ENCODE peak calls at places on chromosome 1, in five cellular contexts. D, W, J, A and G are unnamed samples.

GRCh38 chr1:35031103-35031452 is 667 bp downstream of the ZMYM6 start:
- DNase-seq in D (no peak), W (no peak), J (peak), A (no peak), G (no peak)

GRCh38 chr1:113608371-113608770 is 150.9 kb downstream of the PHTF1 start:
- DNase-seq in D (no peak), W (no peak), J (no peak), A (no peak), G (no peak)

GRCh38 chr1:212979340-212980122 is 29.2 kb downstream of the VASH2 start:
- DNase-seq in D (peak), W (no peak), J (no peak), A (no peak), G (no peak)

GRCh38 chr1:209249785-209250441 is 333.6 kb upstream of the CAMK1G start:
- DNase-seq in D (no peak), W (no peak), J (no peak), A (no peak), G (no peak)

GRCh38 chr1:156074661-156075060 is 7.6 kb downstream of the MEX3A start:
- DNase-seq in D (no peak), W (no peak), J (no peak), A (no peak), G (no peak)

GRCh38 chr1:40204855-40205254 is 42.9 kb upstream of the TMCO2 start:
- DNase-seq in D (no peak), W (no peak), J (no peak), A (no peak), G (no peak)

GRCh38 chr1:2777428-2778219 is 23.9 kb downstream of the TTC34 start:
- DNase-seq in D (peak), W (no peak), J (no peak), A (no peak), G (no peak)

GRCh38 chr1:218436346-218436745 is 91.2 kb downstream of the TGFB2 start:
- DNase-seq in D (no peak), W (no peak), J (no peak), A (no peak), G (no peak)

GRCh38 chr1:222331765-222332164 is 216.1 kb downstream of the HHIPL2 start:
- DNase-seq in D (no peak), W (no peak), J (no peak), A (peak), G (no peak)

GRCh38 chr1:37793773-37794371 is at the start of gene MANEAL:
- DNase-seq in D (peak), W (no peak), J (peak), A (no peak), G (no peak)

GRCh38 chr1:179143332-179143731 is 61.5 kb downstream of the TOR3A start:
- DNase-seq in D (no peak), W (peak), J (no peak), A (peak), G (peak)

GRCh38 chr1:36824390-36824861 is 209.9 kb downstream of the GRIK3 start:
- DNase-seq in D (no peak), W (no peak), J (peak), A (no peak), G (no peak)

GRCh38 chr1:158101944-158102343 is 78.8 kb upstream of the CD1D start:
- DNase-seq in D (no peak), W (no peak), J (no peak), A (peak), G (peak)

GRCh38 chr1:18569811-18570545 is 60.7 kb upstream of the PAX7 start:
- DNase-seq in D (no peak), W (no peak), J (no peak), A (no peak), G (no peak)
- TF ChIP-seq CTCF in D (no peak), W (no peak), J (no peak), A (no peak), G (no peak)

GRCh38 chr1:57966340-57966739 is 542.5 kb upstream of the DAB1 start:
- DNase-seq in D (no peak), W (no peak), J (no peak), A (no peak), G (no peak)
- TF ChIP-seq CTCF in D (no peak), W (no peak), J (no peak), A (no peak), G (no peak)

DNA sequence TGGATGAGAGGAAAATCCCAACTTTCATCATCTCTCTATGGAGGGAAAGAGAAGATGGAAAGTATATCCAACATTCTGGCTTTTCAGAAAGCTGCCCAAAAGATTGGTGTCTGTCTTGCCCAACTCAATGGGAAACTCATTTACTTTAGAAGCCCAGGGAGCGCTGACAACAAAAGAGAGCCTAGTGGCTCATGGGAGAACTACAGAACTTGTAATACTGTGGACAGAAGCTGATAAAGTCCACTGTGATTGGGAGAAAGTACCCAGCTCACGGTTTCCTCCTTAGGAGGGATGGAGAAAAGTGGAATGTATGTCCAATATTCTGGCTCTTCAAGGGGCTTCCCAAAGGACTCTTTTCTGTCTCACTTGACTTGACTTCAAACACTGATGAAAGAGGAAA is 66.0 kb downstream of the RGS21 start:
- DNase-seq in D (no peak), W (no peak), J (no peak), A (no peak), G (no peak)
- TF ChIP-seq CTCF in D (no peak), W (no peak), J (no peak), A (no peak), G (no peak)

GRCh38 chr1:91897016-91897415 is 11.1 kb upstream of the TGFBR3 start:
- DNase-seq in D (no peak), W (no peak), J (no peak), A (no peak), G (no peak)
- TF ChIP-seq CTCF in D (no peak), W (no peak), J (no peak), A (no peak), G (no peak)

DNA sequence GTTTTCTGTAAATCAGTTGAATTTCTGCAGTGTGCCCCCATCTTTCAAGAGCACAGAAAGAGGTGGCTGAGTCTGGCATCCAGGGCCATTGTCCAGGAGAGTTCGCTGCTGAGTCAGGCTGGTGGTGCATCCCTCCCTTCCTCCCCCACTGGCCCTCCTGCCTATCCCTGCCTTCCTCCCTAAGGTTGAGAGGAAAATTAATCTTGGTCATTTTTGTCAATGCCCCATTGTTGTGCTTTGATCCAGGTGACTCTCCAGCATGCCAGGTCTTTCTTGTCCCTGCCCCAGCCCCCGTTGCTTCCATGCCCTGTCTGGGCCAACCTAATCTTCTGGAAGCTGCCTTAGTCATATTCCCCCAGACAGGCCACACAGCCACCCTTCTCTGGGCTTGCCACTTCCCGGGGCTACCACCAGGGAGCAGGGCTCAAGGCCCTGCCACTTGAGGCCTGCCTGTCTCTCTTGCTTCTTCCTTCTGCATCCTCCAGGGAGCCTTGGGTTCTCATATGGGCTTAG is 26.6 kb downstream of the PROK1 start:
- DNase-seq in D (no peak), W (no peak), J (no peak), A (no peak), G (no peak)
- TF ChIP-seq CTCF in D (no peak), W (no peak), J (no peak), A (peak), G (peak)

GRCh38 chr1:162564762-162565218 is 3.3 kb downstream of the UAP1 start:
- DNase-seq in D (no peak), W (no peak), J (no peak), A (no peak), G (no peak)
- TF ChIP-seq CTCF in D (no peak), W (no peak), J (no peak), A (no peak), G (no peak)

GRCh38 chr1:204114606-204115005 is 37.2 kb downstream of the ETNK2 start:
- DNase-seq in D (no peak), W (no peak), J (no peak), A (no peak), G (no peak)

GRCh38 chr1:204115128-204115527 is 36.7 kb downstream of the ETNK2 start:
- DNase-seq in D (no peak), W (no peak), J (no peak), A (no peak), G (no peak)

GRCh38 chr1:204110894-204111633 is 38.1 kb downstream of the SOX13 start:
- DNase-seq in D (no peak), W (no peak), J (no peak), A (no peak), G (no peak)

GRCh38 chr1:204113900-204114299 is 37.9 kb downstream of the ETNK2 start:
- DNase-seq in D (no peak), W (no peak), J (no peak), A (no peak), G (no peak)

GRCh38 chr1:204112876-204113730 is 38.7 kb downstream of the ETNK2 start:
- DNase-seq in D (no peak), W (no peak), J (no peak), A (no peak), G (no peak)
- TF ChIP-seq CTCF in D (no peak), W (no peak), J (no peak), A (no peak), G (no peak)

GRCh38 chr1:184986250-184986649 is 11.9 kb upstream of the NIBAN1 start:
- DNase-seq in D (no peak), W (no peak), J (no peak), A (no peak), G (no peak)
- TF ChIP-seq CTCF in D (no peak), W (peak), J (no peak), A (peak), G (peak)

DNA sequence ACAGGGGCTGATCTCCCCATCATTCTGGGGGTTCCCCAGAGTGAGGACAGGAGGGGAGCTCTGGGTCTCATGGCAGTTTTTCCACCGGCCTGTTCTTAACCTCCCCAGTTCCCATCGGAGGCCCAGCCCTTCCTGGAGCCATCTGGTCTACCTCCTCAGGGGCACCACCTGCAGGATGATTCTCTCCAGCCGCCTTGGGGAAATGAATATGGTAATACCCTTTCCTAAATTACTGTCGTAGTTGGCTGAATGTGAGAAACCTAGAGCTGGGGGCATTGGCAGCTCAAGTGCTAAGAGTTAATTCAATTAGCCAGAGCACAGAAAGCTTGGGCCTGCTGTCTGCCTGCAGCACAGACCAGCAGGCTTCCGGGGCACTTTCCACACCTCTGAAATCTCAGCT is 64.9 kb downstream of the TAS1R2 start:
- DNase-seq in D (no peak), W (no peak), J (no peak), A (no peak), G (no peak)
- TF ChIP-seq CTCF in D (no peak), W (no peak), J (peak), A (no peak), G (no peak)